ENCODE peak calls at places on chromosomes 13 and 19, in eight cellular contexts. One of them, this sample, is unnamed.

GRCh38 chr19:33302175-33302973 is at the start of gene CEBPA:
- DNase-seq in GM23338: peak; percentile 91
- DNase-seq in hepatocyte: peak; percentile 97
- DNase-seq in MM.1S: peak; percentile 29
- DNase-seq in OCI-LY7: peak; percentile 84
- DNase-seq in Karpas-422: peak; percentile 75
- DNase-seq in GM23248: peak; percentile 93
- DNase-seq in PC-3: peak; percentile 74
- DNase-seq in this sample: peak; percentile 64

GRCh38 chr19:44725684-44726083 is 22.8 kb upstream of the BCL3 start:
- DNase-seq in PC-3: no peak
- DNase-seq in GM23338: no peak
- DNase-seq in Karpas-422: no peak
- DNase-seq in MM.1S: no peak
- DNase-seq in OCI-LY7: no peak
- DNase-seq in GM23248: no peak
- DNase-seq in hepatocyte: no peak
- DNase-seq in this sample: no peak

GRCh38 chr19:41510484-41510883 is 65.5 kb upstream of the CEACAM21 start:
- DNase-seq in OCI-LY7: no peak
- DNase-seq in GM23338: no peak
- DNase-seq in MM.1S: no peak
- DNase-seq in GM23248: no peak
- DNase-seq in Karpas-422: no peak
- DNase-seq in hepatocyte: no peak
- DNase-seq in PC-3: no peak
- DNase-seq in this sample: no peak

GRCh38 chr13:97386832-97387486 is 47.0 kb upstream of the RAP2A start:
- DNase-seq in OCI-LY7: no peak
- DNase-seq in GM23248: no peak
- DNase-seq in PC-3: no peak
- DNase-seq in hepatocyte: no peak
- DNase-seq in MM.1S: no peak
- DNase-seq in Karpas-422: no peak
- DNase-seq in GM23338: no peak
- DNase-seq in this sample: no peak

GRCh38 chr13:20798027-20798426 is 24.3 kb upstream of the EEF1AKMT1 start:
- DNase-seq in MM.1S: no peak
- DNase-seq in OCI-LY7: no peak
- DNase-seq in Karpas-422: no peak
- DNase-seq in GM23248: no peak
- DNase-seq in GM23338: no peak
- DNase-seq in hepatocyte: no peak
- DNase-seq in PC-3: no peak
- DNase-seq in this sample: no peak

GRCh38 chr19:11169896-11170678 is 14.5 kb upstream of the SPC24 start:
- DNase-seq in Karpas-422: no peak
- DNase-seq in OCI-LY7: no peak
- DNase-seq in hepatocyte: no peak
- DNase-seq in GM23338: no peak
- DNase-seq in GM23248: peak; percentile 68
- DNase-seq in PC-3: no peak
- DNase-seq in MM.1S: no peak
- DNase-seq in this sample: no peak

GRCh38 chr13:107028751-107029150 is 460.8 kb upstream of the ARGLU1 start:
- DNase-seq in MM.1S: no peak
- DNase-seq in GM23338: no peak
- DNase-seq in hepatocyte: no peak
- DNase-seq in GM23248: no peak
- DNase-seq in PC-3: no peak
- DNase-seq in Karpas-422: no peak
- DNase-seq in OCI-LY7: no peak
- DNase-seq in this sample: no peak

GRCh38 chr13:68784275-68784674 is 1323.4 kb upstream of the ATXN8OS start:
- DNase-seq in GM23338: no peak
- DNase-seq in hepatocyte: no peak
- DNase-seq in Karpas-422: no peak
- DNase-seq in GM23248: no peak
- DNase-seq in PC-3: no peak
- DNase-seq in OCI-LY7: no peak
- DNase-seq in MM.1S: no peak
- DNase-seq in this sample: no peak

GRCh38 chr13:41645313-41645712 is 188.0 kb downstream of the RGCC start:
- DNase-seq in MM.1S: no peak
- DNase-seq in PC-3: peak; percentile 62
- DNase-seq in GM23338: no peak
- DNase-seq in Karpas-422: no peak
- DNase-seq in GM23248: peak; percentile 92
- DNase-seq in hepatocyte: peak; percentile 53
- DNase-seq in OCI-LY7: no peak
- DNase-seq in this sample: no peak

GRCh38 chr13:114161028-114161556 is 18.0 kb upstream of the CFAP97D2 start:
- DNase-seq in PC-3: peak; percentile 60
- DNase-seq in MM.1S: no peak
- DNase-seq in GM23248: no peak
- DNase-seq in OCI-LY7: no peak
- DNase-seq in Karpas-422: no peak
- DNase-seq in hepatocyte: no peak
- DNase-seq in GM23338: no peak
- DNase-seq in this sample: no peak

GRCh38 chr19:56097776-56098175 is 23.3 kb downstream of the ZNF787 start:
- DNase-seq in OCI-LY7: no peak
- DNase-seq in MM.1S: no peak
- DNase-seq in hepatocyte: no peak
- DNase-seq in PC-3: no peak
- DNase-seq in GM23248: no peak
- DNase-seq in GM23338: no peak
- DNase-seq in Karpas-422: no peak
- DNase-seq in this sample: no peak

GRCh38 chr19:12092065-12092867 is 27.7 kb downstream of the ZNF844 start:
- DNase-seq in hepatocyte: peak; percentile 89
- DNase-seq in GM23248: peak; percentile 94
- DNase-seq in PC-3: peak; percentile 37
- DNase-seq in OCI-LY7: no peak
- DNase-seq in Karpas-422: peak; percentile 96
- DNase-seq in GM23338: peak; percentile 97
- DNase-seq in MM.1S: peak; percentile 57
- DNase-seq in this sample: peak; percentile 16

GRCh38 chr19:53549354-53549753 is 11.4 kb downstream of the ZNF331 start:
- DNase-seq in Karpas-422: no peak
- DNase-seq in OCI-LY7: no peak
- DNase-seq in MM.1S: no peak
- DNase-seq in GM23248: peak; percentile 89
- DNase-seq in PC-3: no peak
- DNase-seq in hepatocyte: peak; percentile 34
- DNase-seq in GM23338: peak; percentile 47
- DNase-seq in this sample: no peak

GRCh38 chr19:19486343-19487076 is 28.8 kb downstream of the TSSK6 start:
- DNase-seq in GM23248: no peak
- DNase-seq in PC-3: no peak
- DNase-seq in GM23338: no peak
- DNase-seq in Karpas-422: no peak
- DNase-seq in hepatocyte: no peak
- DNase-seq in MM.1S: no peak
- DNase-seq in OCI-LY7: no peak
- DNase-seq in this sample: no peak

GRCh38 chr13:55761986-55762385 is 1378.7 kb upstream of the PRR20A start:
- DNase-seq in hepatocyte: no peak
- DNase-seq in MM.1S: peak; percentile 6
- DNase-seq in OCI-LY7: no peak
- DNase-seq in GM23248: no peak
- DNase-seq in PC-3: no peak
- DNase-seq in Karpas-422: no peak
- DNase-seq in GM23338: no peak
- DNase-seq in this sample: no peak

GRCh38 chr13:46606915-46607413 is 54.0 kb downstream of the LRCH1 start:
- DNase-seq in OCI-LY7: no peak
- DNase-seq in Karpas-422: no peak
- DNase-seq in hepatocyte: no peak
- DNase-seq in GM23248: no peak
- DNase-seq in PC-3: no peak
- DNase-seq in MM.1S: no peak
- DNase-seq in GM23338: no peak
- DNase-seq in this sample: no peak

GRCh38 chr19:46435009-46435408 is 6.3 kb upstream of the PNMA8C start:
- DNase-seq in OCI-LY7: no peak
- DNase-seq in GM23338: no peak
- DNase-seq in hepatocyte: no peak
- DNase-seq in GM23248: no peak
- DNase-seq in PC-3: no peak
- DNase-seq in MM.1S: no peak
- DNase-seq in Karpas-422: no peak
- DNase-seq in this sample: no peak

DNA sequence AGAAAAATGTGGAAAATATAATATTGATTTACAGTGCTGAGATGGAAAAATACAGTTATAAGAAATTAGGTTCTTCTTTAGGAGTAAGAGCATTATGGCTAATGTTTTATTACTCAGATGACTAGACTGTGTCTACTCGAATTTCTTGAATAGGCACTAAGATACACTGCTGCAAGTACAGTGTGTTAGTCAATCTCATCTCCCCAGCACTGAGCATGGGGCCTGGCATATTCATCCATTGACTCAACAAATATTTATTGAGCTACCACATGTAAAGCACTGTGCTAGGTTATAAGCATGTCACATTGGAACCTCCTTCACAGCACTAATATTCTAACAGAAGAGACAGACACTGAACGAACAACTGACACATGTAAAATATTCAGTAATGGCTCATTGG is 242.5 kb upstream of the GPC6 start:
- DNase-seq in GM23338: no peak
- DNase-seq in OCI-LY7: no peak
- DNase-seq in Karpas-422: no peak
- DNase-seq in GM23248: no peak
- DNase-seq in MM.1S: no peak
- DNase-seq in PC-3: no peak
- DNase-seq in hepatocyte: no peak
- DNase-seq in this sample: no peak
- H3K9me2 ChIP-seq in GM23338: no peaks in the 10 kb centered on the region
- H3K9me2 ChIP-seq in OCI-LY7: no peaks in the 10 kb centered on the region
- H3K9me2 ChIP-seq in Karpas-422: no peaks in the 10 kb centered on the region
- H3K9me2 ChIP-seq in GM23248: no peaks in the 10 kb centered on the region
- H3K9me2 ChIP-seq in MM.1S: no peaks in the 10 kb centered on the region
- H3K9me2 ChIP-seq in PC-3: no peaks in the 10 kb centered on the region
- H3K9me2 ChIP-seq in hepatocyte: no peaks in the 10 kb centered on the region
- H3K9me2 ChIP-seq in this sample: no peaks in the 10 kb centered on the region

DNA sequence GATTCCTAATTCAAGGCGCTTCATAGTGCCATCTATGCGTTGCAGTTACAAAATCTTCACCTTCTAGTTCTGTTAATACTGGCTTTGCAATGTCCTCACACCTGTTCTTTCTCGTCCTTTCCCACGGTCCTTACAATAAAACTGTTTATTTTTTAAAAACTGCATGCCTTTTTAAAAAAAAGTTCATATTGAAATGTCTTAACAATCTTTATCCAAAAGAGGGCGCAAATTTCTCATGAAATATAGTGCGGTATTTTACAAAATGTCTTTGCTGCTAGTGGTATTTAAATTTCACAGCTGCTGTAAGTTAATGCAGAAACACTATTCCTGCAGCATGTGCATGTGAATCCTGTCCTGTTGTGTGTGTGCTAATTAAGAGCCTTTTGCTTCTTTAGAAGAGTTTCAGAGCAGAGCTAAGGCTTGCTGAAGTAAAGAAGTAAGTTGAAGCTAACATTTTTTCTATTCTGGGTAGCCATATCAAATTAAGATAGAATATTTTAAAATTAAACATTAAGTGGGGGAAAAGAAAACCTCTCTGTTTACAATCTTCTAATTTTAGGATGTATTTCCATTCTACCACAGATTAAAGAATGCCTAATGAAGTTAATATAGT is 15.8 kb upstream of the CLDN10 start:
- DNase-seq in MM.1S: peak; percentile 59
- DNase-seq in hepatocyte: peak; percentile 43
- DNase-seq in OCI-LY7: peak; percentile 27
- DNase-seq in PC-3: peak; percentile 67
- DNase-seq in GM23248: peak; percentile 63
- DNase-seq in Karpas-422: peak; percentile 76
- DNase-seq in GM23338: peak; percentile 45
- DNase-seq in this sample: peak; percentile 46
- H2AFZ ChIP-seq in MM.1S: peak overlapping the region; percentile 43
- H2AFZ ChIP-seq in hepatocyte: no peak overlapping the region
- H2AFZ ChIP-seq in OCI-LY7: no peak overlapping the region
- H2AFZ ChIP-seq in PC-3: no peak overlapping the region
- H2AFZ ChIP-seq in GM23248: no peak overlapping the region
- H2AFZ ChIP-seq in Karpas-422: no peak overlapping the region
- H2AFZ ChIP-seq in GM23338: no peak overlapping the region
- H2AFZ ChIP-seq in this sample: no peak overlapping the region

DNA sequence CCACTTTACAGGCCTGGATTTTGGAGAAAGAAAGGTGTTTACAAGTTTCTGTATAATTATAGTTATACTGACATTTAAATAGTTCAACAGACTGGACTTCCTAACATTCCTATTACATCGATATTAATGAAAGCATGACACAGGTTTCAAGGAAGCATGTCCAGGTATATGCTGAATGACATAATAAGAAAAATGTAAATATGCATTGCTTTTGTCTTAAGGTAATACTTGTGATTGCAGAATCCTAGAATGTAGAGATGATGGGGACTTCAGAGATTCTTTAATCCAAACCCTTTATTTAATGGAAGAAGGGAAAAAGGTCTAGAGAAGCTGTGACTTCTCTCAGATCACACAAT is 5.0 kb downstream of the STARD13 start:
- DNase-seq in PC-3: no peak
- DNase-seq in GM23248: no peak
- DNase-seq in GM23338: no peak
- DNase-seq in OCI-LY7: no peak
- DNase-seq in Karpas-422: no peak
- DNase-seq in MM.1S: no peak
- DNase-seq in hepatocyte: no peak
- DNase-seq in this sample: no peak
- H3K27ac ChIP-seq in PC-3: peak overlapping the region; percentile 92
- H3K27ac ChIP-seq in GM23248: peak overlapping the region; percentile 95
- H3K27ac ChIP-seq in GM23338: no peak overlapping the region
- H3K27ac ChIP-seq in OCI-LY7: no peak overlapping the region
- H3K27ac ChIP-seq in Karpas-422: no peak overlapping the region
- H3K27ac ChIP-seq in MM.1S: no peak overlapping the region
- H3K27ac ChIP-seq in hepatocyte: peak overlapping the region; percentile 58
- H3K27ac ChIP-seq in this sample: peak overlapping the region; percentile 93

GRCh38 chr19:8657869-8658268 is 27.4 kb downstream of the NFILZ start:
- DNase-seq in MM.1S: no peak
- DNase-seq in GM23338: no peak
- DNase-seq in GM23248: no peak
- DNase-seq in PC-3: no peak
- DNase-seq in Karpas-422: no peak
- DNase-seq in OCI-LY7: no peak
- DNase-seq in hepatocyte: no peak
- DNase-seq in this sample: no peak
- H3K9me2 ChIP-seq in MM.1S: no peaks in the 10 kb centered on the region
- H3K9me2 ChIP-seq in GM23338: no peaks in the 10 kb centered on the region
- H3K9me2 ChIP-seq in GM23248: no peaks in the 10 kb centered on the region
- H3K9me2 ChIP-seq in PC-3: no peaks in the 10 kb centered on the region
- H3K9me2 ChIP-seq in Karpas-422: no peaks in the 10 kb centered on the region
- H3K9me2 ChIP-seq in OCI-LY7: no peaks in the 10 kb centered on the region
- H3K9me2 ChIP-seq in hepatocyte: no peaks in the 10 kb centered on the region
- H3K9me2 ChIP-seq in this sample: no peaks in the 10 kb centered on the region

This sample was measured in PC-9.